ENCODE peak calls at places on chromosomes 11 and 22, in seven cellular contexts. One of them, this sample, is unnamed.
A peak's percentile ranks its signal among the peaks of the same experiment; 100 is the strongest.

GRCh38 chr22:37496651-37497599 is 10.7 kb upstream of the MFNG start:
- DNase-seq in right lobe of liver: no peak
- DNase-seq in heart right ventricle: no peak
- DNase-seq in AG04450: peak; percentile 71
- DNase-seq in GM12865: no peak
- DNase-seq in upper lobe of right lung: no peak
- DNase-seq in tibial nerve: no peak
- DNase-seq in this sample: peak; percentile 91

GRCh38 chr22:40511604-40512003 is 124.9 kb downstream of the MRTFA start:
- DNase-seq in right lobe of liver: no peak
- DNase-seq in heart right ventricle: no peak
- DNase-seq in AG04450: no peak
- DNase-seq in GM12865: no peak
- DNase-seq in upper lobe of right lung: no peak
- DNase-seq in tibial nerve: no peak
- DNase-seq in this sample: peak; percentile 43

GRCh38 chr11:116073854-116074837 is 569.9 kb upstream of the CADM1 start:
- DNase-seq in right lobe of liver: no peak
- DNase-seq in heart right ventricle: peak; percentile 45
- DNase-seq in AG04450: no peak
- DNase-seq in GM12865: peak; percentile 95
- DNase-seq in upper lobe of right lung: no peak
- DNase-seq in tibial nerve: no peak
- DNase-seq in this sample: no peak

GRCh38 chr22:46061431-46062231 is 84.7 kb upstream of the WNT7B start:
- DNase-seq in right lobe of liver: peak; percentile 85
- DNase-seq in heart right ventricle: no peak
- DNase-seq in AG04450: no peak
- DNase-seq in GM12865: no peak
- DNase-seq in upper lobe of right lung: peak; percentile 62
- DNase-seq in tibial nerve: peak; percentile 19
- DNase-seq in this sample: peak; percentile 18

GRCh38 chr11:110720646-110721283 is 8.5 kb upstream of the ARHGAP20 start:
- DNase-seq in right lobe of liver: no peak
- DNase-seq in heart right ventricle: no peak
- DNase-seq in AG04450: no peak
- DNase-seq in GM12865: no peak
- DNase-seq in upper lobe of right lung: no peak
- DNase-seq in tibial nerve: no peak
- DNase-seq in this sample: peak; percentile 65

GRCh38 chr22:45911601-45912271 is 65.2 kb downstream of the WNT7B start:
- DNase-seq in right lobe of liver: no peak
- DNase-seq in heart right ventricle: peak; percentile 54
- DNase-seq in AG04450: no peak
- DNase-seq in GM12865: no peak
- DNase-seq in upper lobe of right lung: peak; percentile 90
- DNase-seq in tibial nerve: no peak
- DNase-seq in this sample: peak; percentile 45

GRCh38 chr11:33682019-33682418 is 18.6 kb downstream of the C11orf91 start:
- DNase-seq in right lobe of liver: no peak
- DNase-seq in heart right ventricle: no peak
- DNase-seq in AG04450: no peak
- DNase-seq in GM12865: no peak
- DNase-seq in upper lobe of right lung: no peak
- DNase-seq in tibial nerve: no peak
- DNase-seq in this sample: no peak

GRCh38 chr11:33329705-33330329 is 72.6 kb downstream of the HIPK3 start:
- DNase-seq in right lobe of liver: no peak
- DNase-seq in heart right ventricle: peak; percentile 45
- DNase-seq in AG04450: peak; percentile 27
- DNase-seq in GM12865: peak; percentile 80
- DNase-seq in upper lobe of right lung: no peak
- DNase-seq in tibial nerve: no peak
- DNase-seq in this sample: peak; percentile 78

GRCh38 chr22:30265851-30266444 is 703 bp downstream of the OSM start:
- DNase-seq in right lobe of liver: peak; percentile 83
- DNase-seq in heart right ventricle: peak; percentile 45
- DNase-seq in AG04450: no peak
- DNase-seq in GM12865: peak; percentile 84
- DNase-seq in upper lobe of right lung: peak; percentile 87
- DNase-seq in tibial nerve: no peak
- DNase-seq in this sample: peak; percentile 33

GRCh38 chr11:76655466-76656086 is 15.0 kb downstream of the LRRC32 start:
- DNase-seq in right lobe of liver: no peak
- DNase-seq in heart right ventricle: no peak
- DNase-seq in AG04450: no peak
- DNase-seq in GM12865: no peak
- DNase-seq in upper lobe of right lung: no peak
- DNase-seq in tibial nerve: no peak
- DNase-seq in this sample: no peak

GRCh38 chr11:134993691-134994243 is 581.7 kb upstream of the B3GAT1 start:
- DNase-seq in right lobe of liver: no peak
- DNase-seq in heart right ventricle: no peak
- DNase-seq in AG04450: no peak
- DNase-seq in GM12865: no peak
- DNase-seq in upper lobe of right lung: no peak
- DNase-seq in tibial nerve: no peak
- DNase-seq in this sample: no peak

GRCh38 chr22:46070215-46070721 is 80.1 kb upstream of the PPARA start:
- DNase-seq in right lobe of liver: peak; percentile 87
- DNase-seq in heart right ventricle: peak; percentile 62
- DNase-seq in AG04450: no peak
- DNase-seq in GM12865: peak; percentile 59
- DNase-seq in upper lobe of right lung: peak; percentile 89
- DNase-seq in tibial nerve: peak; percentile 77
- DNase-seq in this sample: peak; percentile 68

GRCh38 chr11:235180-235997 is 753 bp downstream of the SIRT3 start:
- DNase-seq in right lobe of liver: no peak
- DNase-seq in heart right ventricle: no peak
- DNase-seq in AG04450: no peak
- DNase-seq in GM12865: peak; percentile 51
- DNase-seq in upper lobe of right lung: no peak
- DNase-seq in tibial nerve: no peak
- DNase-seq in this sample: peak; percentile 19

GRCh38 chr11:232783-233565 is 3.2 kb downstream of the SIRT3 start:
- DNase-seq in right lobe of liver: no peak
- DNase-seq in heart right ventricle: no peak
- DNase-seq in AG04450: no peak
- DNase-seq in GM12865: no peak
- DNase-seq in upper lobe of right lung: no peak
- DNase-seq in tibial nerve: no peak
- DNase-seq in this sample: no peak

GRCh38 chr11:240315-240714 is 3.5 kb downstream of the PSMD13 start:
- DNase-seq in right lobe of liver: no peak
- DNase-seq in heart right ventricle: no peak
- DNase-seq in AG04450: no peak
- DNase-seq in GM12865: no peak
- DNase-seq in upper lobe of right lung: no peak
- DNase-seq in tibial nerve: no peak
- DNase-seq in this sample: no peak

GRCh38 chr11:236774-237767 is at the start of gene PSMD13:
- DNase-seq in right lobe of liver: peak; percentile 91
- DNase-seq in heart right ventricle: peak; percentile 87
- DNase-seq in AG04450: peak; percentile 44
- DNase-seq in GM12865: peak; percentile 89
- DNase-seq in upper lobe of right lung: peak; percentile 95
- DNase-seq in tibial nerve: peak; percentile 68
- DNase-seq in this sample: peak; percentile 82

GRCh38 chr11:235998-236773 is at the start of gene SIRT3:
- DNase-seq in right lobe of liver: peak; percentile 93
- DNase-seq in heart right ventricle: peak; percentile 79
- DNase-seq in AG04450: peak; percentile 21
- DNase-seq in GM12865: peak; percentile 94
- DNase-seq in upper lobe of right lung: peak; percentile 92
- DNase-seq in tibial nerve: peak; percentile 64
- DNase-seq in this sample: peak; percentile 73
- TF ChIP-seq CTCF in right lobe of liver: no peak
- TF ChIP-seq CTCF in heart right ventricle: no peak
- TF ChIP-seq CTCF in AG04450: no peak
- TF ChIP-seq CTCF in GM12865: no peak
- TF ChIP-seq CTCF in upper lobe of right lung: peak; percentile 17
- TF ChIP-seq CTCF in tibial nerve: peak; percentile 17
- TF ChIP-seq CTCF in this sample: no peak

GRCh38 chr11:44670814-44671213 is 55.9 kb upstream of the TSPAN18 start:
- DNase-seq in right lobe of liver: no peak
- DNase-seq in heart right ventricle: no peak
- DNase-seq in AG04450: no peak
- DNase-seq in GM12865: no peak
- DNase-seq in upper lobe of right lung: no peak
- DNase-seq in tibial nerve: no peak
- DNase-seq in this sample: no peak
- H3K4me3 ChIP-seq in right lobe of liver: no peak overlapping the region
- H3K4me3 ChIP-seq in heart right ventricle: no peak overlapping the region
- H3K4me3 ChIP-seq in AG04450: no peak overlapping the region
- H3K4me3 ChIP-seq in GM12865: no peak overlapping the region
- H3K4me3 ChIP-seq in upper lobe of right lung: no peak overlapping the region
- H3K4me3 ChIP-seq in tibial nerve: no peak overlapping the region
- H3K4me3 ChIP-seq in this sample: no peak overlapping the region

GRCh38 chr11:103465555-103466140 is 356.4 kb downstream of the DYNC2H1 start:
- DNase-seq in right lobe of liver: no peak
- DNase-seq in heart right ventricle: no peak
- DNase-seq in AG04450: no peak
- DNase-seq in GM12865: no peak
- DNase-seq in upper lobe of right lung: no peak
- DNase-seq in tibial nerve: no peak
- DNase-seq in this sample: no peak

GRCh38 chr11:103464420-103464819 is 355.2 kb downstream of the DYNC2H1 start:
- DNase-seq in right lobe of liver: no peak
- DNase-seq in heart right ventricle: no peak
- DNase-seq in AG04450: no peak
- DNase-seq in GM12865: no peak
- DNase-seq in upper lobe of right lung: no peak
- DNase-seq in tibial nerve: no peak
- DNase-seq in this sample: no peak
- TF ChIP-seq CTCF in right lobe of liver: no peak
- TF ChIP-seq CTCF in heart right ventricle: no peak
- TF ChIP-seq CTCF in AG04450: no peak
- TF ChIP-seq CTCF in GM12865: no peak
- TF ChIP-seq CTCF in upper lobe of right lung: no peak
- TF ChIP-seq CTCF in tibial nerve: no peak
- TF ChIP-seq CTCF in this sample: peak; percentile 13

GRCh38 chr11:1888347-1888753 is 3.3 kb downstream of the PRR33 start:
- DNase-seq in right lobe of liver: no peak
- DNase-seq in heart right ventricle: no peak
- DNase-seq in AG04450: no peak
- DNase-seq in GM12865: no peak
- DNase-seq in upper lobe of right lung: no peak
- DNase-seq in tibial nerve: no peak
- DNase-seq in this sample: no peak

GRCh38 chr11:1889941-1890855 is 1.5 kb downstream of the PRR33 start:
- DNase-seq in right lobe of liver: peak; percentile 47
- DNase-seq in heart right ventricle: no peak
- DNase-seq in AG04450: no peak
- DNase-seq in GM12865: no peak
- DNase-seq in upper lobe of right lung: peak; percentile 57
- DNase-seq in tibial nerve: no peak
- DNase-seq in this sample: no peak

GRCh38 chr11:1888811-1889526 is 2.7 kb downstream of the PRR33 start:
- DNase-seq in right lobe of liver: no peak
- DNase-seq in heart right ventricle: no peak
- DNase-seq in AG04450: no peak
- DNase-seq in GM12865: no peak
- DNase-seq in upper lobe of right lung: peak; percentile 71
- DNase-seq in tibial nerve: peak; percentile 12
- DNase-seq in this sample: no peak

GRCh38 chr11:1890856-1891830 is 552 bp downstream of the PRR33 start:
- DNase-seq in right lobe of liver: peak; percentile 45
- DNase-seq in heart right ventricle: no peak
- DNase-seq in AG04450: no peak
- DNase-seq in GM12865: no peak
- DNase-seq in upper lobe of right lung: peak; percentile 64
- DNase-seq in tibial nerve: no peak
- DNase-seq in this sample: no peak

GRCh38 chr11:1889527-1889930 is 2.2 kb downstream of the PRR33 start:
- DNase-seq in right lobe of liver: no peak
- DNase-seq in heart right ventricle: no peak
- DNase-seq in AG04450: no peak
- DNase-seq in GM12865: no peak
- DNase-seq in upper lobe of right lung: no peak
- DNase-seq in tibial nerve: no peak
- DNase-seq in this sample: no peak
- H3K4me3 ChIP-seq in right lobe of liver: no peak overlapping the region
- H3K4me3 ChIP-seq in heart right ventricle: no peak overlapping the region
- H3K4me3 ChIP-seq in AG04450: no peak overlapping the region
- H3K4me3 ChIP-seq in GM12865: no peak overlapping the region
- H3K4me3 ChIP-seq in upper lobe of right lung: no peak overlapping the region
- H3K4me3 ChIP-seq in tibial nerve: no peak overlapping the region
- H3K4me3 ChIP-seq in this sample: no peak overlapping the region

GRCh38 chr11:69551963-69552362 is 70.5 kb downstream of the LINC01488 start:
- DNase-seq in right lobe of liver: no peak
- DNase-seq in heart right ventricle: no peak
- DNase-seq in AG04450: no peak
- DNase-seq in GM12865: no peak
- DNase-seq in upper lobe of right lung: peak; percentile 2
- DNase-seq in tibial nerve: no peak
- DNase-seq in this sample: no peak
- TF ChIP-seq CTCF in right lobe of liver: no peak
- TF ChIP-seq CTCF in heart right ventricle: no peak
- TF ChIP-seq CTCF in AG04450: no peak
- TF ChIP-seq CTCF in GM12865: no peak
- TF ChIP-seq CTCF in upper lobe of right lung: no peak
- TF ChIP-seq CTCF in tibial nerve: no peak
- TF ChIP-seq CTCF in this sample: no peak

DNA sequence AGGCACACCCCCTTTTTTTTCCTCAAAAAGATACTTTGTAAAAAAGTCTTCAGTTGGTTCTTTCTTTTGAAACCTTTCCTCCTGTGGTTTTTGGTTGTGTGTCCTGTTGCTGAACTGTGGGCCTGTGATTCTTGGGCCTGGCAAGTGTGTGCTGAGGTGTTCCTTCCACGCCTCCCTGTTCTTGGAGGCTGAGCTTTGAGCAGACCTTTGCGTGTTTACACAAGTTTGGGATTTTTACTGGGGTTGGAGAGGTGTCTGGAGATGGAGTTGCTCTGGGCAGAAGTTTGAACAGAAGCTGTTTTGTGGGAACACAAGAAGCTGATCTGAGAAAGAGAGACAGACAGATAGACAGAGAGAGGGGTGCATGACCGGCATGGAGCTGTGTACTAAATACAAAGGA is 70.1 kb downstream of the LDLRAD3 start:
- DNase-seq in right lobe of liver: no peak
- DNase-seq in heart right ventricle: no peak
- DNase-seq in AG04450: no peak
- DNase-seq in GM12865: no peak
- DNase-seq in upper lobe of right lung: no peak
- DNase-seq in tibial nerve: no peak
- DNase-seq in this sample: no peak
- H3K4me3 ChIP-seq in right lobe of liver: no peak overlapping the region
- H3K4me3 ChIP-seq in heart right ventricle: no peak overlapping the region
- H3K4me3 ChIP-seq in AG04450: no peak overlapping the region
- H3K4me3 ChIP-seq in GM12865: no peak overlapping the region
- H3K4me3 ChIP-seq in upper lobe of right lung: no peak overlapping the region
- H3K4me3 ChIP-seq in tibial nerve: no peak overlapping the region
- H3K4me3 ChIP-seq in this sample: no peak overlapping the region

This sample was measured in fibroblast of mammary gland.